ENCODE peak calls at places on chromosome 1, in nine cellular contexts. D is adrenal gland; R is pancreas; U is sigmoid colon; X is HCT116; T is CD8-positive, alpha-beta memory T cell; O is H9; N is breast epithelium; W is AG04450. Y is an unnamed sample.

GRCh38 chr1:153394391-153394790 is 3.5 kb upstream of the S100A8 start:
- DNase-seq in D (no peak), R (no peak), U (no peak), X (no peak), T (no peak), O (no peak), N (peak), W (no peak), Y (no peak)

GRCh38 chr1:69569983-69570755 is 2.4 kb downstream of the LRRC7 start:
- DNase-seq in D (no peak), R (no peak), U (no peak), X (no peak), T (no peak), O (peak), N (no peak), W (no peak), Y (peak)

GRCh38 chr1:27957655-27958054 is 2.1 kb upstream of the XKR8 start:
- DNase-seq in D (no peak), R (no peak), U (no peak), X (no peak), T (no peak), O (no peak), N (no peak), W (no peak), Y (no peak)

GRCh38 chr1:173016409-173016808 is 34.3 kb downstream of the TNFSF18 start:
- DNase-seq in D (no peak), R (no peak), U (no peak), X (no peak), T (no peak), O (no peak), N (no peak), W (no peak), Y (no peak)

GRCh38 chr1:62337785-62338631 is 18.8 kb upstream of the KANK4 start:
- DNase-seq in D (peak), R (no peak), U (no peak), X (no peak), T (no peak), O (peak), N (no peak), W (no peak), Y (no peak)

GRCh38 chr1:18486195-18486594 is 5.5 kb downstream of the KLHDC7A start:
- DNase-seq in D (no peak), R (no peak), U (no peak), X (no peak), T (no peak), O (peak), N (no peak), W (no peak), Y (no peak)

GRCh38 chr1:3772715-3773571 is at the start of gene SMIM1:
- DNase-seq in D (no peak), R (peak), U (peak), X (no peak), T (no peak), O (no peak), N (no peak), W (no peak), Y (no peak)

GRCh38 chr1:234866007-234866866 is 256.3 kb upstream of the IRF2BP2 start:
- DNase-seq in D (peak), R (no peak), U (peak), X (peak), T (no peak), O (no peak), N (peak), W (peak), Y (no peak)

DNA sequence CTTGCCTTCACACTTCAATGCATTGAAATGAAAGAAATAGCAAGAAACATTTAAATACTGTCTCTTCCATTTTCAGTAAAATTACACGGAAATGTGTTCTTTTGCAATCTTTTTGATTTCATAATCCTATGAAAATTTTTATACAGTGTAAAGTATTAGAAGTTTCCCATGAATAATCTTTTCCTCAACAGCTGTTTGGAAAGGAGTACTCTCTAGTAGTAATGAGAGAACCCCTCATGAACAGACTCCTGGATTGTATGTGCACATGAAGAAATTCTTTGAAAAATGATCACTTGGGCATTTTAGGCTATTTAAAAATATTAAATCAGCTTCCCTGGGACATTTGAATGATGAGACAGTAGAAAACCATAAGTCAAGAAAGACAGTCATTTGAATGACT is 64.4 kb downstream of the LHX9 start:
- DNase-seq in D (no peak), R (no peak), U (no peak), X (no peak), T (no peak), O (no peak), N (no peak), W (no peak), Y (no peak)
- H3K27ac ChIP-seq in D (no peak), R (no peak), U (no peak), X (no peak), T (no peak), O (no peak), N (no peak), W (no peak), Y (no peak)

DNA sequence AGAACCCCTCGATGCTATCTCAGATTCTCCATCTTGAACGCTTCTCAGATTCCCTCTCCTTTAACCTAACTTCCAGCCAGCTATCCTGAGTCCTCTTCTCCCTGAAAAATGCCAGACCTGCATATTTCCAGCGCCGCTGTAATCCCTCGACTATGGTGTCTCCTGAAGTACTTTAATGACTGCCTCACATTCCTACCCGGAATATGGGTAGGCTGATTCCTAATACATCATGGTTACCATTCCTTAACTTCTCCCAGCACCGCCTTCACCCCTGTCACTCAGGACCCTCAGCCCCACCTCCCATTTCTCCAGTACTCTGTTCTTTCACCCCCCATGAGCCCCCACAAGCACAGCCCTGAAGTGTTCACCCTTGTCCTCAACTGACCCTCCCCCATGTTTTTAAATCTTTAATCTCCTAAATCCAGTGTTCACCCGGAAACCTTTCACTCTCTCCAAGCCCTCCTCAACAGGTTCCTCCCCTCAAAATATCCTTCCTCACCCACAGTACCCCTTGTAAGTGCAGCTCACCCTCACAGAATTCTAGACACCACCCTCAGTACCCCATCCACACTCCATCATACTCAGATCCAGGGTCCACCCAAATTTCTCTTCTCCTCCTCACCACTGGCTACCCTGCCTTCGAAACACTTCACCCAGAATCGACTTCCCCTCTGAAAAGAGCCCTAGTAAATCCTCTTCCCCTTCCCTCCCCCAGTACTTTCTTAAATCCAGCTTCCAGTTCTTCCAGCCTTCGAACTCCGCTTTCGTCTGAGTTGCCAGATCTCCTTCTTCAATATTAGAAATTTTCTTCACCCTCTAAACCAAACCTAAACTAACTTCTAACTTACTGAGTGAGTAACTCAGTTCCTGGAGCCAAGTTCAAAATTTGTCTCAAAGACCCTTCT is 929 bp downstream of the CPT2 start:
- DNase-seq in D (no peak), R (no peak), U (peak), X (no peak), T (no peak), O (no peak), N (no peak), W (no peak), Y (no peak)
- H3K27ac ChIP-seq in D (peak), R (peak), U (peak), X (peak), T (peak), O (no peak), N (peak), W (no peak), Y (peak)

GRCh38 chr1:205733438-205734175 is 16.4 kb downstream of the NUCKS1 start:
- DNase-seq in D (no peak), R (no peak), U (no peak), X (no peak), T (no peak), O (no peak), N (no peak), W (no peak), Y (no peak)
- H3K27ac ChIP-seq in D (no peak), R (peak), U (no peak), X (peak), T (no peak), O (no peak), N (no peak), W (no peak), Y (no peak)

DNA sequence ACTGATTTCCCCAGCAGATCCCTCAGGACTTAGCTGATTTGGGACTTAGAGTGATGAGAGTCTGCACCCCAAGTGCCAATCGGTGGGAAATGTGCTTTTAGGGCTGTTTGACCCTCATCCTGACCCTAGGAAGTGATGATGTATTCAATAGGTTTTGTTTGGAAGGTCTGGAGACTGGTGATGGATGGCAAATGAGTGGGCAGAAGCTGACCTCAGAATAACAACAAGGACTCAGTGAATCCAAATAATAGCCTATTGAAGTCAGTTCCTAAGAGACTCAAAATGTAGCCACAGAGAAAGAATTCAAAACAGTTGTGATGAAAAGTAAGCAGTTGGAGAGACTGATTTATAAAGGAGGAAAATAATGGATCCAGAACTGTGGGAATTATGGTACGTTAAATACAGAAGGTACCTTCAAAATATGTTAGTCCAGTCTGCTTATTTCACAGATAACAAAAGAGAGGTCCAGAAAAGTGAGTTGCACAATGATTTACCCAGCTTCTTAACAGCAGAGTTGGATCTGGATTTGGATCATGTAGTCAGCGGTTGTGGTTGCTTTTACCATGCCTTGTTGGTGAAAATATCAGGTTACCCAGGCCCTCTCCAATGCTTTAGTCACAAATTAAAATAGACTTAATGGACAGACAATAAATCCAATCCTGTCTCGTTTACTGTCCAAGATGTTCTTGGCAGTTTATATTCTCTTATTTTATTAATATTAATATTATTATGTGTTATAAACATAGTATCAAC is 123.0 kb upstream of the PTBP2 start:
- DNase-seq in D (no peak), R (no peak), U (no peak), X (no peak), T (no peak), O (no peak), N (no peak), W (peak), Y (no peak)
- H3K27ac ChIP-seq in D (no peak), R (no peak), U (peak), X (no peak), T (no peak), O (no peak), N (no peak), W (peak), Y (peak)

DNA sequence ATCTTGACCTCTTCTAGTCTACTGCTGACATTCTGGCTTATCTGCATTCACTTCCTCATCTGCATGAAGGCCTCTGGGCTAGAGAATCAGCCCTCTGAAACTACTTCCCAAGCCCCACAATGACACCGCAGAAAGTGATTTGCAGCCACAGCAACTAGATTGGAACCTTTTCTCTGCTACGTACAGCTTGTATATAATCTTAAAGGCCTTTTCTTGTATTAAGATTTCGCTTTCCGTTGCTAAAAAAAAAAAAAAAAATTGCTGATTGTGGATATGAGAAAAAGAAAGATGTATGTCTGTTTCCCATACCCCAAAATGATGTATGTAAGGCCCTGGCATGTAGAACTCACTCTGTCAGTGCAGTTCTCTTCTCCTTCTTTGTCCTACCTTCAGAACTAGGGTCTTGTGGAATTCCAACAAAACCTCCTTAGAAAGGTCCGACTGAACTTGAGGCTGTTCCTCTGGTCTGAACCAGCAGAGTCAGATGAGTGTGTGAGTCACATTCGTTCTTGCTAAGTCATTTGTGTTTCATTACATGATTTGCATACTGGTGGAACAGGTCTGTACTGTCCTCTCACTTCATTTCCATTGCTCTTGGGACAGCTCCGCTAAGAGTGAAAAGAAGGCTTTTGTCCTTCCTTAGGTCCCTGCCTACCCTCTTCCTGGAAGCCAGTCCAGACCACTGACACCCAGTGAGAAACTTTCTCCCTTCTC is 62.7 kb downstream of the PLPP3 start:
- DNase-seq in D (no peak), R (no peak), U (no peak), X (peak), T (no peak), O (peak), N (peak), W (no peak), Y (no peak)
- H3K27ac ChIP-seq in D (no peak), R (peak), U (no peak), X (peak), T (no peak), O (peak), N (peak), W (peak), Y (peak)

GRCh38 chr1:43979528-43980254 is 681 bp downstream of the B4GALT2 start:
- DNase-seq in D (peak), R (peak), U (no peak), X (no peak), T (no peak), O (no peak), N (no peak), W (no peak), Y (peak)
- H3K27ac ChIP-seq in D (no peak), R (peak), U (peak), X (peak), T (peak), O (no peak), N (peak), W (peak), Y (peak)

GRCh38 chr1:1630965-1631792 is 794 bp upstream of the MMP23B start:
- DNase-seq in D (peak), R (peak), U (peak), X (no peak), T (peak), O (peak), N (no peak), W (no peak), Y (peak)
- H3K27ac ChIP-seq in D (no peak), R (no peak), U (peak), X (no peak), T (peak), O (no peak), N (peak), W (no peak), Y (no peak)

Y was measured in caudate nucleus.